ENCODE peak calls at places on chromosomes 16 and 17, in five cellular contexts. Q is stimulated activated CD4-positive, alpha-beta T cell treated with anti-CD3 and anti-CD28 coated beads, Interleukin-1b, Interleukin-23, amount 100 ng/mL, for 1 hour; K is Ammon's horn; U is A549; A is stromal cell of bone marrow. X is an unnamed sample.

GRCh38 chr17:66304304-66305174 is 2.1 kb downstream of the PRKCA start:
- DNase-seq in U (peak), A (no peak), K (peak), Q (no peak), X (no peak)

GRCh38 chr16:85398688-85399582 is 214.2 kb upstream of the GSE1 start:
- DNase-seq in U (no peak), K (no peak), A (no peak), Q (no peak), X (no peak)

GRCh38 chr17:57517519-57518342 is 227.4 kb downstream of the CCDC182 start:
- DNase-seq in A (no peak), Q (no peak), K (no peak), U (no peak), X (no peak)

GRCh38 chr16:63816304-63816703 is 1305.6 kb downstream of the CDH11 start:
- DNase-seq in K (peak), U (no peak), A (no peak), Q (no peak), X (no peak)

GRCh38 chr16:88008835-88009234 is 57.6 kb downstream of the BANP start:
- DNase-seq in A (no peak), Q (no peak), K (no peak), U (no peak), X (no peak)

GRCh38 chr17:28908640-28909098 is 5.8 kb upstream of the DHRS13 start:
- DNase-seq in A (peak), Q (no peak), U (no peak), K (peak), X (no peak)

GRCh38 chr16:2821483-2822157 is 4.6 kb downstream of the PRSS21 start:
- DNase-seq in A (no peak), U (no peak), K (no peak), Q (no peak), X (no peak)

GRCh38 chr17:10266477-10266876 is 68.1 kb upstream of the GAS7 start:
- DNase-seq in K (no peak), Q (no peak), U (no peak), A (no peak), X (no peak)

GRCh38 chr17:3986270-3986938 is 22.2 kb upstream of the ATP2A3 start:
- DNase-seq in Q (no peak), U (no peak), K (no peak), A (no peak), X (no peak)

GRCh38 chr17:13002761-13003453 is 14.9 kb downstream of the ELAC2 start:
- DNase-seq in K (peak), Q (no peak), U (peak), A (peak), X (peak)

GRCh38 chr17:42125565-42125964 is 3.0 kb downstream of the HSPB9 start:
- DNase-seq in Q (no peak), A (no peak), U (no peak), K (no peak), X (no peak)

GRCh38 chr16:2224183-2224486 is 744 bp downstream of the E4F1 start:
- DNase-seq in K (peak), Q (no peak), A (no peak), U (no peak), X (no peak)

GRCh38 chr16:50878966-50879615 is 137.2 kb downstream of the CYLD start:
- DNase-seq in Q (no peak), A (no peak), U (no peak), K (no peak), X (no peak)

GRCh38 chr16:74623214-74623842 is 16.4 kb upstream of the GLG1 start:
- DNase-seq in U (peak), K (peak), Q (no peak), A (no peak), X (peak)

GRCh38 chr16:765971-766819 is 5.7 kb downstream of the MSLN start:
- DNase-seq in U (no peak), Q (no peak), A (no peak), K (no peak), X (no peak)

GRCh38 chr16:56774009-56774408 is 44.1 kb downstream of the NUP93 start:
- DNase-seq in A (no peak), K (no peak), Q (no peak), U (no peak), X (no peak)

GRCh38 chr17:72145972-72146755 is 25.3 kb downstream of the SOX9 start:
- DNase-seq in U (no peak), Q (no peak), A (no peak), K (no peak), X (no peak)

GRCh38 chr17:64063766-64064224 is 43.4 kb upstream of the ICAM2 start:
- DNase-seq in A (no peak), U (peak), K (no peak), Q (peak), X (no peak)

GRCh38 chr17:32927201-32927723 is 691 bp upstream of the TMEM98 start:
- DNase-seq in A (no peak), Q (no peak), U (no peak), K (peak), X (no peak)

X was measured in cerebellar nuclear complex.